ENCODE peak calls at places on chromosomes 6 and 20, in five cellular contexts. Q is hepatocyte, Z is MM.1S, S is PC-9, H is mammary epithelial cell. Y is an unnamed sample. For H4K20me1, the result is how much of the 10 kb centered on the place peaks cover.

GRCh38 chr20:38932457-38933120 is 6.4 kb downstream of the FAM83D start:
- DNase-seq in Q (no peak), Z (no peak), S (no peak), H (peak), Y (no peak)

GRCh38 chr6:27986928-27987725 is 30.1 kb downstream of the OR2B6 start:
- DNase-seq in Q (no peak), Z (no peak), S (no peak), H (peak), Y (peak)

GRCh38 chr6:113901482-113901881 is 44.3 kb downstream of the MARCKS start:
- DNase-seq in Q (no peak), Z (no peak), S (no peak), H (no peak), Y (no peak)

GRCh38 chr6:122129313-122130025 is 270.0 kb upstream of the HSF2 start:
- DNase-seq in Q (no peak), Z (no peak), S (no peak), H (no peak), Y (no peak)

GRCh38 chr6:20924911-20925543 is 390.8 kb downstream of the CDKAL1 start:
- DNase-seq in Q (no peak), Z (no peak), S (no peak), H (no peak), Y (peak)

GRCh38 chr6:152984387-152984872 is 1.6 kb upstream of the FBXO5 start:
- DNase-seq in Q (no peak), Z (no peak), S (no peak), H (no peak), Y (no peak)

GRCh38 chr6:36807750-36808149 is 31.5 kb downstream of the CPNE5 start:
- DNase-seq in Q (no peak), Z (no peak), S (no peak), H (no peak), Y (no peak)

GRCh38 chr20:59561228-59561605 is 43.1 kb upstream of the PHACTR3 start:
- DNase-seq in Q (no peak), Z (no peak), S (no peak), H (peak), Y (no peak)

GRCh38 chr6:158697798-158698197 is 47.9 kb downstream of the SYTL3 start:
- DNase-seq in Q (no peak), Z (no peak), S (no peak), H (no peak), Y (no peak)

GRCh38 chr20:37298190-37298939 is 8.9 kb downstream of the MANBAL start:
- DNase-seq in Q (no peak), Z (peak), S (no peak), H (peak), Y (peak)

GRCh38 chr20:19889011-19889953 is 127.9 kb upstream of the NAA20 start:
- DNase-seq in Q (peak), Z (no peak), S (no peak), H (peak), Y (peak)

GRCh38 chr6:168007592-168008338 is 10.3 kb downstream of the KIF25 start:
- DNase-seq in Q (peak), Z (no peak), S (peak), H (peak), Y (peak)

GRCh38 chr6:165638530-165638929 is 24.5 kb downstream of the PDE10A start:
- DNase-seq in Q (no peak), Z (no peak), S (no peak), H (no peak), Y (no peak)

GRCh38 chr6:119510246-119510645 is 160.7 kb upstream of the MAN1A1 start:
- DNase-seq in Q (no peak), Z (no peak), S (no peak), H (no peak), Y (no peak)

GRCh38 chr20:37505263-37506165 is 15.5 kb upstream of the NNAT start:
- DNase-seq in Q (no peak), Z (no peak), S (no peak), H (no peak), Y (no peak)

GRCh38 chr6:159494633-159495023 is 198.4 kb downstream of the SOD2 start:
- DNase-seq in Q (no peak), Z (no peak), S (no peak), H (no peak), Y (no peak)

GRCh38 chr20:17558154-17558940 is 11.5 kb upstream of the DSTN start:
- DNase-seq in Q (peak), Z (no peak), S (peak), H (peak), Y (peak)

GRCh38 chr6:134035823-134036296 is 16.6 kb downstream of the SLC2A12 start:
- DNase-seq in Q (peak), Z (peak), S (peak), H (peak), Y (peak)

GRCh38 chr6:82783587-82784253 is 281.9 kb downstream of the UBE3D start:
- DNase-seq in Q (no peak), Z (no peak), S (no peak), H (no peak), Y (peak)

GRCh38 chr6:156919819-156920379 is 142.7 kb downstream of the ARID1B start:
- DNase-seq in Q (no peak), Z (no peak), S (no peak), H (no peak), Y (no peak)

GRCh38 chr6:16238658-16239089 is 287 bp downstream of the GMPR start:
- DNase-seq in Q (no peak), Z (no peak), S (peak), H (no peak), Y (no peak)

GRCh38 chr6:159682265-159682664 is 10.8 kb downstream of the SOD2 start:
- DNase-seq in Q (no peak), Z (peak), S (no peak), H (no peak), Y (no peak)

GRCh38 chr6:16731503-16732018 is 29.7 kb downstream of the ATXN1 start:
- DNase-seq in Q (no peak), Z (peak), S (no peak), H (no peak), Y (peak)

DNA sequence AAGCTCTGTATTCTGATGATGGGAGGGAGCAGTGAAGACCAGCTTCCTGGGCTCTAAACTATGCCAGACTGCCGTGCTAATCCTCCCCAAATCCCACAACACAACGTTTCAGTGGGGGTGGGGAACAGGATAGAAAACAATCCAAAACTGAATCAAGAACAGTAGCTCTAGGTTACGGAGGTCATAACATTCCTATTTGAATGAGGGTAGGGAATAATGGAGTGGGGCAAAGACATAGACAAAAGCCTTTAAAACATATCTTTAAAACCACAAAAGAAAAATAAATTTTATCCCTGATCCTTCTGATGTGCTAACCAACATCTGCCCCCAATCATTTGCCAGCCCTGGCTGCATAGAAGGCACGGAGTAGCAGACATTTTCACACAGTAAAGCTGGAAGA is 7.8 kb downstream of the USP49 start:
- DNase-seq in Q (no peak), Z (no peak), S (no peak), H (no peak), Y (no peak)
- H4K20me1 ChIP-seq in Q (under half), Z (under half), S (under half), H (under half), Y (under half)

DNA sequence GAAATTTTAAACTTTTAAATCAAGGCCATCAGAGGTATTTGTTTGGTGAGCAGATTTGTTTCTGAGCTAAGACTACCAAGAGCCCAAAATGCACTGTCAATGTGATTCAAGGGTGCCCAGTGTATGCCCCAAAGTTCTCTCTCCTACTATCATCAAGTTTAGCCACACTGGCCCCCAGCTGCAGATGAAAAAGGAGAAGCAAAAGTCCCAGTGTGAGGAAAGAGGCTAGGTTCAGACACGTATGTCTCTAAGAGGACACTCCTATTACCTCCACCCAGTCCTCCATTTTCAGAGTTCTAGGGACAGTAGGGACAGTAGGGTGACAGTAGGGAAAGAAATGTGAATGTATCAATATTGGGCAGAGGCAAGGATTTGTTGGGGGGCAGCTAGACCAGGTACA is 230.8 kb downstream of the CD83 start:
- DNase-seq in Q (no peak), Z (no peak), S (no peak), H (no peak), Y (no peak)
- H4K20me1 ChIP-seq in Q (under half), Z (under half), S (under half), H (under half), Y (under half)

DNA sequence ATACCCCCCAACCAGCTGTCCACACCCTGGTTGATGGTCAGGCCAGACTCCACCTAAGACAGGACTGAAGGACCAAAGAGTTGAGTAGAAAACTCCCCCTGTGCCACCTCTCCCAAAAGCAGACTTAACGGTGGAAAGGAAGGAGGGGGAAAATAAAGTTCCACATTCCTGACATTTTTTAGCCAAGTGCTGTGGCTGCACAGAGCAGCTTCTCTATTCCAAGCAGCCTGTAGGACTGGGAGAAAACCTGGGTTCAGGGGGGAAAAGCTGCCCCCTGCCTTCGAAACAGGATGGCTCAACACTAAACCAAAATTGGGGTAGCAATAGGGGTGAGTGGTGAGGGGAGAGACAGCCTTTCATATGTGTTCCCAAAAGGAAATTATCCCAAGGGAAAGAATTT is 3.6 kb downstream of the TRAM2 start:
- DNase-seq in Q (no peak), Z (no peak), S (no peak), H (no peak), Y (peak)
- H4K20me1 ChIP-seq in Q (under half), Z (under half), S (under half), H (under half), Y (under half)

GRCh38 chr6:31582230-31582601 is at the start of gene LTB:
- DNase-seq in Q (no peak), Z (no peak), S (no peak), H (no peak), Y (no peak)

GRCh38 chr6:31580807-31581437 is 1.3 kb downstream of the LTB start:
- DNase-seq in Q (peak), Z (peak), S (peak), H (peak), Y (peak)

GRCh38 chr6:31580446-31580755 is 1.8 kb downstream of the LTB start:
- DNase-seq in Q (no peak), Z (no peak), S (no peak), H (no peak), Y (no peak)

GRCh38 chr6:31579546-31580445 is 2.4 kb downstream of the LTB start:
- DNase-seq in Q (no peak), Z (no peak), S (no peak), H (no peak), Y (no peak)

GRCh38 chr6:31581511-31582229 is 554 bp downstream of the LTB start:
- DNase-seq in Q (peak), Z (no peak), S (no peak), H (no peak), Y (no peak)
- H4K20me1 ChIP-seq in Q (under half), Z (under half), S (under half), H (under half), Y (under half)

DNA sequence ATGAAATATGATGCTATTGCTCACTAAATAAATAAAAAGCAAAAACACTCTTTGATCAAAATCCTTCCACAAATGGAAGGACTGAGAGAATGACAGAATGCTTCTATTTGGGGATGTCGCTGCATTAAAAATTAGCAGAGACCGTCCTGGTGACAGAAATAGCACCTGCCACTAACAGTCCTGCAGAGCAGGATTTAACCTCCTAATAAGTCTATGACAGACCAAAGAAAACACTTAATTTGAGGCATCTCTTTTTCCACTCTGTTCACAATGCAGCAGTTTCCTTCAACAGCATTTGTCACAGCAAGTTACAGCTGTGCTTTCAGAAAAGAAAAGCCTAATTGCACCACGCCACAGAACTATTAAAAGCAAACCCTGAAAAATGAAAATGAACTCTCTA is 140.6 kb upstream of the BEND6 start:
- DNase-seq in Q (no peak), Z (peak), S (no peak), H (no peak), Y (peak)
- H4K20me1 ChIP-seq in Q (under half), Z (under half), S (under half), H (under half), Y (under half)

GRCh38 chr20:34012330-34012729 is 18.6 kb downstream of the RALY start:
- DNase-seq in Q (no peak), Z (no peak), S (no peak), H (no peak), Y (no peak)

GRCh38 chr20:34008477-34008876 is 14.8 kb downstream of the RALY start:
- DNase-seq in Q (no peak), Z (no peak), S (no peak), H (no peak), Y (no peak)

GRCh38 chr20:34012735-34013134 is 19.0 kb downstream of the RALY start:
- DNase-seq in Q (no peak), Z (no peak), S (no peak), H (no peak), Y (no peak)

GRCh38 chr20:34011275-34011674 is 17.6 kb downstream of the RALY start:
- DNase-seq in Q (no peak), Z (no peak), S (no peak), H (no peak), Y (no peak)

GRCh38 chr20:34010405-34010895 is 16.7 kb downstream of the RALY start:
- DNase-seq in Q (no peak), Z (no peak), S (no peak), H (no peak), Y (no peak)
- H4K20me1 ChIP-seq in Q (half or more), Z (half or more), S (half or more), H (under half), Y (half or more)